ENCODE peak calls at places on chromosomes 6 and 20, in four cellular contexts. F is gastrocnemius medialis, G is sigmoid colon, K is heart right ventricle. Y is an unnamed sample. For H3K9me3, the result is how much of the 10 kb centered on the place peaks cover.

GRCh38 chr6:148624025-148624424 is 122.8 kb upstream of the UST start:
- DNase-seq in F (no peak), G (no peak), K (no peak), Y (no peak)

GRCh38 chr20:59333928-59334327 is 33.5 kb downstream of the EDN3 start:
- DNase-seq in F (no peak), G (no peak), K (no peak), Y (no peak)

GRCh38 chr20:56828402-56828801 is 199.3 kb downstream of the TFAP2C start:
- DNase-seq in F (no peak), G (no peak), K (no peak), Y (no peak)

GRCh38 chr6:134741193-134741521 is 208.7 kb downstream of the ALDH8A1 start:
- DNase-seq in F (no peak), G (no peak), K (no peak), Y (no peak)

GRCh38 chr6:34791164-34791841 is 580 bp upstream of the BLTP3A start:
- DNase-seq in F (peak), G (peak), K (peak), Y (peak)

GRCh38 chr6:70314240-70314639 is 11.4 kb upstream of the COL9A1 start:
- DNase-seq in F (no peak), G (no peak), K (no peak), Y (no peak)

GRCh38 chr6:13965582-13966127 is 40.9 kb downstream of the RNF182 start:
- DNase-seq in F (no peak), G (no peak), K (no peak), Y (no peak)

GRCh38 chr6:130076512-130076911 is 58.1 kb downstream of the L3MBTL3 start:
- DNase-seq in F (no peak), G (no peak), K (no peak), Y (no peak)

GRCh38 chr6:112223070-112223861 is 31.1 kb downstream of the LAMA4 start:
- DNase-seq in F (no peak), G (no peak), K (no peak), Y (no peak)

GRCh38 chr6:7673063-7673536 is 52.8 kb upstream of the BMP6 start:
- DNase-seq in F (no peak), G (peak), K (peak), Y (no peak)

GRCh38 chr6:156933201-156934053 is 156.2 kb downstream of the ARID1B start:
- DNase-seq in F (no peak), G (no peak), K (no peak), Y (no peak)

GRCh38 chr6:148323344-148323743 is 19.3 kb upstream of the SASH1 start:
- DNase-seq in F (no peak), G (no peak), K (no peak), Y (no peak)

GRCh38 chr6:161869491-161869890 is 595.6 kb upstream of the AGPAT4 start:
- DNase-seq in F (no peak), G (no peak), K (no peak), Y (no peak)

GRCh38 chr6:36514554-36515456 is 32.5 kb downstream of the STK38 start:
- DNase-seq in F (no peak), G (no peak), K (no peak), Y (no peak)

GRCh38 chr6:166365806-166366205 is 16.9 kb downstream of the MPC1 start:
- DNase-seq in F (no peak), G (no peak), K (no peak), Y (no peak)

GRCh38 chr20:32780749-32781402 is 18.7 kb downstream of the DNMT3B start:
- DNase-seq in F (no peak), G (no peak), K (no peak), Y (no peak)

GRCh38 chr6:44580901-44581300 is 193.4 kb downstream of the CDC5L start:
- DNase-seq in F (no peak), G (no peak), K (no peak), Y (no peak)

GRCh38 chr6:161618816-161619454 is 345.1 kb upstream of the AGPAT4 start:
- DNase-seq in F (no peak), G (no peak), K (peak), Y (no peak)

GRCh38 chr20:57880155-57880648 is 170.4 kb upstream of the PMEPA1 start:
- DNase-seq in F (no peak), G (peak), K (peak), Y (peak)

GRCh38 chr6:45746046-45746445 is 269.6 kb downstream of the CLIC5 start:
- DNase-seq in F (no peak), G (no peak), K (no peak), Y (no peak)

GRCh38 chr20:58511861-58512260 is 3.3 kb downstream of the APCDD1L start:
- DNase-seq in F (no peak), G (no peak), K (no peak), Y (no peak)

GRCh38 chr6:126716012-126716411 is 376.1 kb downstream of the CENPW start:
- DNase-seq in F (no peak), G (no peak), K (no peak), Y (no peak)

GRCh38 chr20:63364801-63365585 is 3.8 kb upstream of the CHRNA4 start:
- DNase-seq in F (no peak), G (no peak), K (no peak), Y (no peak)

GRCh38 chr6:56730663-56731529 is 88.2 kb upstream of the DST start:
- DNase-seq in F (no peak), G (no peak), K (no peak), Y (no peak)

GRCh38 chr6:159089909-159090308 is 45.1 kb upstream of the TAGAP start:
- DNase-seq in F (no peak), G (no peak), K (no peak), Y (no peak)

GRCh38 chr6:5552243-5552642 is 290.9 kb downstream of the FARS2 start:
- DNase-seq in F (no peak), G (no peak), K (no peak), Y (no peak)

GRCh38 chr20:57272883-57273282 is 6.4 kb upstream of the BMP7 start:
- DNase-seq in F (no peak), G (no peak), K (no peak), Y (no peak)

GRCh38 chr20:44776977-44777376 is 31.3 kb downstream of the KCNK15 start:
- DNase-seq in F (no peak), G (no peak), K (peak), Y (no peak)

GRCh38 chr6:11121851-11122250 is 10.3 kb upstream of the ERVFRD-1 start:
- DNase-seq in F (no peak), G (no peak), K (no peak), Y (no peak)

GRCh38 chr6:15970517-15970916 is 158.4 kb upstream of the MYLIP start:
- DNase-seq in F (no peak), G (no peak), K (no peak), Y (no peak)
- H3K4me3 ChIP-seq in F (no peak), G (no peak), K (no peak), Y (no peak)

GRCh38 chr20:51680067-51680749 is 88.0 kb downstream of the ATP9A start:
- DNase-seq in F (no peak), G (no peak), K (no peak), Y (no peak)

GRCh38 chr20:51679254-51679921 is 88.8 kb downstream of the ATP9A start:
- DNase-seq in F (no peak), G (no peak), K (no peak), Y (no peak)

DNA sequence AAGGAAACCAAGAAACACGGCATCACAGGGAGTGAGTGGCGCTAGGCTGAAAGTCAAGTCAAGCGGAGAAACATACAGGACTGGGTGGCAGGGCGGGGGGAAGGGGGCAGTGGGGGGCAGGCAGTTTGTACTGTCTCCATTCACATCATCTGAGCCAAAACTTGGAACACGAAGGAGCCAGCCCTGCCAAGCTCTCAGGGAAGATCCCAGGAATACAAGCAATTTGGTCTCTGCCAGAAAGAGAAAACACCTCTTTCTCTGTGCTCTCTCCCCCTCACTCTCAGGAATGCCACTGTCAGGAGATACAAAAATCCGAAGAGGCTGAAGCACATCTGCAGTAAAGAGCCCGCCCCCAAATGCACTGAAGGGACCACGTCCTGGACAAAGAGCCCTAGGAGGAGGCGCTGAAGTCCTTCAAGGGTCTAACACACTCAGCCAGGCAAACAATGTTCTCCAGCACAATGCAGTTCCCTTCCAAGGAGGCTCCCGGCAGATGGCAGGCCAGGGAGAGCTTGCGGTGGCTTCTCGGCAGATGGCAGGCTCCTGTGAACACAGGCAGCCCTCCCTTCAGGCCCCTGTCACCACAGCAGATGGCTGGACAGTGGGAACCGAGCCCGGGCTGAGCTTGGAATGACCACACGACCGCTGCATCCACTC is 90.0 kb downstream of the ATP9A start:
- DNase-seq in F (no peak), G (no peak), K (no peak), Y (no peak)
- H3K27ac ChIP-seq in F (no peak), G (no peak), K (no peak), Y (no peak)

GRCh38 chr6:169695131-169695530 is 6.7 kb downstream of the WDR27 start:
- DNase-seq in F (no peak), G (no peak), K (no peak), Y (no peak)

GRCh38 chr6:169691260-169691659 is 10.6 kb downstream of the WDR27 start:
- DNase-seq in F (no peak), G (no peak), K (no peak), Y (no peak)

GRCh38 chr6:169689247-169689646 is 12.6 kb downstream of the WDR27 start:
- DNase-seq in F (no peak), G (no peak), K (no peak), Y (no peak)

GRCh38 chr6:169692516-169692915 is 9.3 kb downstream of the WDR27 start:
- DNase-seq in F (no peak), G (no peak), K (no peak), Y (no peak)
- H3K9me3 ChIP-seq in F (under half), G (under half), K (under half), Y (under half)

GRCh38 chr6:33123732-33124524 is 48.1 kb downstream of the HLA-DPB1 start:
- DNase-seq in F (no peak), G (no peak), K (no peak), Y (no peak)
- H3K4me3 ChIP-seq in F (no peak), G (no peak), K (no peak), Y (no peak)

GRCh38 chr6:106684011-106684410 is 54.6 kb downstream of the QRSL1 start:
- DNase-seq in F (no peak), G (no peak), K (no peak), Y (no peak)
- H3K27ac ChIP-seq in F (no peak), G (no peak), K (no peak), Y (no peak)

DNA sequence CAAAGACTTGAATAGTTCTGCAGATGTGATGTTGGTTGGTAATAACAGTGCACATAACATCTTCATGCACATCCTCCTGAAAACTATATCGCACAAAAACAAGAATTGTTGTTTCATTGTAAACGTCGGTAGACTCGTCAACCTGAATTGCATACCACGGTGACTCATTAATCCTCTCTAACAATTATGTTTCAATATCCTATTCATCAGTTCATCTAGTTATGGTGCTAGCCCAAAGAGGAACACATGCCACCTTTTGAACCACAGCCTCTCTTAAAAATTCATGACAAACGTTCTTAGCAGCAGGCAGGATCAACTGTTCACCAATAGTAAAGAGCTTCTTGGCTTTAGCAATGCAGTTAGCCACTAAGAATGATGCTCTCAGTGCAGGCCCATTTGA is 25.0 kb downstream of the CRYBG1 start:
- DNase-seq in F (no peak), G (no peak), K (no peak), Y (no peak)
- H3K9me3 ChIP-seq in F (under half), G (under half), K (under half), Y (under half)

GRCh38 chr20:36084897-36085617 is 69.5 kb upstream of the EPB41L1 start:
- DNase-seq in F (no peak), G (no peak), K (no peak), Y (no peak)

GRCh38 chr20:36084356-36084755 is 70.2 kb upstream of the EPB41L1 start:
- DNase-seq in F (no peak), G (no peak), K (no peak), Y (no peak)

GRCh38 chr20:36090223-36090622 is 64.3 kb upstream of the EPB41L1 start:
- DNase-seq in F (no peak), G (no peak), K (no peak), Y (no peak)

GRCh38 chr20:36085686-36086267 is 68.8 kb upstream of the EPB41L1 start:
- DNase-seq in F (no peak), G (no peak), K (no peak), Y (no peak)

GRCh38 chr20:36086767-36087166 is 67.8 kb upstream of the EPB41L1 start:
- DNase-seq in F (no peak), G (no peak), K (no peak), Y (no peak)
- H3K4me3 ChIP-seq in F (no peak), G (no peak), K (no peak), Y (no peak)

GRCh38 chr20:25196701-25197120 is 1.2 kb downstream of the ENTPD6 start:
- DNase-seq in F (no peak), G (no peak), K (no peak), Y (no peak)

GRCh38 chr20:25194333-25194972 is 1.1 kb upstream of the ENTPD6 start:
- DNase-seq in F (no peak), G (no peak), K (no peak), Y (no peak)

GRCh38 chr20:25197173-25197869 is 1.8 kb downstream of the ENTPD6 start:
- DNase-seq in F (no peak), G (no peak), K (no peak), Y (no peak)

GRCh38 chr20:25195962-25196700 is 619 bp downstream of the ENTPD6 start:
- DNase-seq in F (no peak), G (no peak), K (no peak), Y (no peak)

DNA sequence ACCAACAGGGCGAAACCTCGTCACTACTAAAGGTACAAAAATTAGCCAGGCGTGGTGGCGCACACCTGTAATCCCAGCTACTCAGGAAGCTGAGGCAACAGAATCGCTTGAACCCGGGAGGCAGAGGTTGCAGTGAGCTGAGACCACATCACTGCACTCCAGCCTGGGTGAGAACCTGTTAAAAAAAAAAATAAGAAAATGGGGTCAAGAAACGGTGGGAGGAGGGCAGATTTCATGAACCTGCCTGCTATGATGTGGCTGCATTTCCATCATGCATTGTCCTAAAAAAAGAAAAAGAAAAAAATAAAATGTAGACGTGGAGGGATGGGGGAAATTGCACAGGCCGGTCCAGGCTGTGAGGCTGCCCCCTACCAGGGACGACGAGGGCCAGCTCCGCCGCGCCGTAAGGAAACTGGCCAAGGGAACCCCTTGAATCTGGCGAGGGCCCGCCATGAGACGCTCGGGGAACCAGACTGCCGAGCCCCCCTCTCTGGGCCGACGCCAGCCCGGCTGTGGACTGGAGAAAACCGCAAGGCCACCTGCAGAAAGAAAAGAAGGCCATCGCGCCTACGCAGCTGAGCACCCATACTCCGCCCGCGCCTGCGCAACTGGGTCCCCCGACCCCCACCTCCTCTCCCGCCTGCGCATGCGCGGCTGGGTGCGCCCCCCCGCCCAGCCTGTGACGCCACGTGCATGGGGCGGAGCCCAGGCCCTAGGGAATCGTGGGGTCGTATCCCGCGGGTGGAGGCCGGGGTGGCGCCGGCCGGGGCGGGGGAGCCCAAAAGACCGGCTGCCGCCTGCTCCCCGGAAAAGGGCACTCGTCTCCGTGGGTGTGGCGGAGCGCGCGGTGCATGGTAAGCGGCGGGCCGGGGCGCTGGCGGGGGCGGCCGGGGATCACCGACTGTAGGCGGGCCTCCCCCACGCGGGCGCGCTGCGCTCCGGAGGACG is at the start of gene ENTPD6:
- DNase-seq in F (peak), G (peak), K (peak), Y (peak)
- H3K27ac ChIP-seq in F (peak), G (peak), K (peak), Y (peak)

DNA sequence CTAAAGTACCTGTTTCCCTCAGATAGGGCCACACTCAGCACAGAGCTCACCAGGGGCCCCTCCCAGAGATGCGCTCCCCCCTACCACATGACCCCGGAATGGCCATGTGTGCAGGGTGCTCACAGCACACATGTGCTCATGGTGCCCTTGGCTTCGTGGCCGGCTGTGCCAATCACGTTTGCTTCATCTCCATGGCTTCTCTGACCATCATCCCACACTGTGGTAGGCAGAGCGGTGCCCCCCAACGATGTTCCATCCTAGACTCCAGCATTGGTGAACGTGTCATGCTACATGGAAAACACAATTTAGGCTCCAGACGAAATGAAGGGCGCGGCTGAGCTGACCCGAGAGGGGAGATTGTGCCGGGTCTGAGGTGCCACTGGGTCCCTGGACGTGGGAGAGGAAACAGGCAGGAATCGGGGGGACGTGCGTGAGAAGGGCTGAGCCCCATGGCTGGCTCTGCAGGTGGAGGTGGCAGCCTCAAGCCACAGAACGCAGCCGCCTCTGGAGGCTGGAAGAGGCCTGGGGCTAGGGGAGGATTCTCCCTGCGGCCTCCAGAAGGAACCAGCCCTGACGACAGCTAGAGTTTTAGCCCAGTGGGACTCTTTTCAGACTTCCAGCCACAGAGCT is 126.5 kb downstream of the DLL1 start:
- DNase-seq in F (no peak), G (no peak), K (no peak), Y (no peak)
- H3K9me3 ChIP-seq in F (under half), G (under half), K (under half), Y (under half)

GRCh38 chr20:49478266-49478665 is 4.2 kb downstream of the KCNB1 start:
- DNase-seq in F (no peak), G (no peak), K (no peak), Y (no peak)
- H3K4me3 ChIP-seq in F (no peak), G (no peak), K (no peak), Y (no peak)

Y was measured in ascending aorta.